ENCODE peak calls at places on chromosomes 16 and 17, in six cellular contexts. B is GM23338, L is A673, H is tibial nerve, N is Caco-2, M is prostate gland. Z is an unnamed sample. For H3K4me1, the result is how much of the 10 kb centered on the place peaks cover.

GRCh38 chr17:74550602-74551001 is 4.7 kb upstream of the CD300C start:
- DNase-seq in N (no peak), L (no peak), B (no peak), H (no peak), M (no peak), Z (no peak)

GRCh38 chr16:82701302-82702022 is 74.7 kb downstream of the CDH13 start:
- DNase-seq in L (peak), B (no peak), M (no peak), H (no peak), N (no peak), Z (no peak)

GRCh38 chr17:10772425-10773380 is 31.2 kb downstream of the TMEM238L start:
- DNase-seq in H (no peak), N (peak), B (peak), M (peak), L (peak), Z (no peak)

GRCh38 chr16:8665529-8665928 is 8.9 kb upstream of the ABAT start:
- DNase-seq in B (peak), M (no peak), L (peak), N (no peak), H (no peak), Z (no peak)

GRCh38 chr17:2794116-2794803 is 2.0 kb upstream of the RAP1GAP2 start:
- DNase-seq in N (no peak), H (no peak), B (no peak), L (no peak), M (no peak), Z (no peak)

GRCh38 chr17:2924211-2924610 is 128.0 kb downstream of the RAP1GAP2 start:
- DNase-seq in N (no peak), H (no peak), B (peak), L (no peak), M (no peak), Z (no peak)

GRCh38 chr17:57085448-57086068 is 512 bp downstream of the AKAP1 start:
- DNase-seq in B (peak), H (peak), N (peak), M (no peak), L (peak), Z (peak)

GRCh38 chr17:38893612-38894011 is 23.8 kb downstream of the LASP1 start:
- DNase-seq in N (no peak), L (no peak), H (no peak), M (no peak), B (no peak), Z (no peak)

GRCh38 chr17:33990943-33991706 is 264.0 kb upstream of the CCL2 start:
- DNase-seq in M (no peak), L (peak), B (no peak), N (no peak), H (no peak), Z (no peak)

GRCh38 chr17:69111794-69112193 is 29.9 kb downstream of the ABCA6 start:
- DNase-seq in N (no peak), L (no peak), B (no peak), H (no peak), M (no peak), Z (no peak)

GRCh38 chr16:81476732-81477131 is 32.1 kb downstream of the CMIP start:
- DNase-seq in H (no peak), B (no peak), N (no peak), L (no peak), M (no peak), Z (no peak)

GRCh38 chr16:77788196-77789084 is at the start of gene VAT1L:
- DNase-seq in B (peak), L (no peak), H (no peak), M (no peak), N (peak), Z (no peak)

GRCh38 chr17:81705518-81706231 is 2.5 kb downstream of the MRPL12 start:
- DNase-seq in B (no peak), N (no peak), L (no peak), H (no peak), M (no peak), Z (no peak)

GRCh38 chr17:3972281-3972731 is 8.1 kb upstream of the ATP2A3 start:
- DNase-seq in H (no peak), M (no peak), N (no peak), L (no peak), B (no peak), Z (no peak)

GRCh38 chr17:13572581-13572980 is 29.1 kb downstream of the HS3ST3A1 start:
- DNase-seq in L (no peak), B (no peak), N (no peak), H (no peak), M (no peak), Z (no peak)

GRCh38 chr16:81149614-81150013 is 53.4 kb upstream of the GCSH start:
- DNase-seq in M (no peak), H (no peak), B (no peak), L (no peak), N (no peak), Z (no peak)

GRCh38 chr17:59761385-59762021 is 54.0 kb downstream of the VMP1 start:
- DNase-seq in B (peak), N (peak), L (no peak), H (no peak), M (no peak), Z (no peak)

GRCh38 chr17:82873521-82873920 is 33.7 kb upstream of the ZNF750 start:
- DNase-seq in B (no peak), M (no peak), L (no peak), H (no peak), N (no peak), Z (no peak)

GRCh38 chr17:36791961-36792475 is 145.3 kb upstream of the LHX1 start:
- DNase-seq in B (no peak), L (no peak), H (no peak), M (no peak), N (no peak), Z (no peak)

GRCh38 chr17:20010886-20011402 is 1.8 kb downstream of the SPECC1 start:
- DNase-seq in N (no peak), B (no peak), H (no peak), L (no peak), M (no peak), Z (no peak)

GRCh38 chr16:82627811-82628339 is 1.1 kb downstream of the CDH13 start:
- DNase-seq in H (no peak), L (no peak), B (peak), M (peak), N (no peak), Z (no peak)

GRCh38 chr16:3503513-3503912 is 2.7 kb downstream of the CLUAP1 start:
- DNase-seq in B (no peak), L (no peak), M (no peak), N (no peak), H (no peak), Z (no peak)

GRCh38 chr17:4209611-4210010 is 54.2 kb downstream of the ANKFY1 start:
- DNase-seq in H (no peak), N (no peak), B (no peak), L (no peak), M (no peak), Z (no peak)

GRCh38 chr16:17538942-17539341 is 68.2 kb upstream of the XYLT1 start:
- DNase-seq in N (no peak), B (no peak), L (no peak), M (no peak), H (no peak), Z (no peak)

GRCh38 chr17:80364091-80364691 is 50.8 kb upstream of the ENDOV start:
- DNase-seq in B (peak), M (no peak), L (peak), H (no peak), N (peak), Z (no peak)
- TF ChIP-seq CTCF in B (peak), M (peak), L (peak), H (peak), N (peak), Z (no peak)

GRCh38 chr17:79852748-79853147 is 13.5 kb upstream of the CBX4 start:
- DNase-seq in N (no peak), M (no peak), L (no peak), B (no peak), H (no peak), Z (no peak)
- H3K4me3 ChIP-seq in N (no peak), M (no peak), L (no peak), B (no peak), H (no peak), Z (no peak)

GRCh38 chr17:32608267-32608666 is 121.5 kb downstream of the CDK5R1 start:
- DNase-seq in B (no peak), M (no peak), L (no peak), N (no peak), H (no peak), Z (no peak)
- H3K4me1 ChIP-seq in B (under half), M (under half), L (under half), N (under half), H (under half), Z (under half)

GRCh38 chr17:45021607-45022287 is 29.7 kb downstream of the DCAKD start:
- DNase-seq in L (peak), N (peak), H (peak), B (peak), M (peak), Z (peak)

GRCh38 chr17:45020354-45021138 is 30.9 kb downstream of the DCAKD start:
- DNase-seq in L (peak), H (peak), B (peak), N (no peak), M (peak), Z (no peak)

GRCh38 chr17:45022655-45023339 is 28.6 kb downstream of the DCAKD start:
- DNase-seq in L (no peak), H (no peak), M (no peak), B (no peak), N (no peak), Z (no peak)

GRCh38 chr17:45019177-45019711 is 32.2 kb downstream of the DCAKD start:
- DNase-seq in N (peak), L (peak), H (peak), B (peak), M (no peak), Z (no peak)

DNA sequence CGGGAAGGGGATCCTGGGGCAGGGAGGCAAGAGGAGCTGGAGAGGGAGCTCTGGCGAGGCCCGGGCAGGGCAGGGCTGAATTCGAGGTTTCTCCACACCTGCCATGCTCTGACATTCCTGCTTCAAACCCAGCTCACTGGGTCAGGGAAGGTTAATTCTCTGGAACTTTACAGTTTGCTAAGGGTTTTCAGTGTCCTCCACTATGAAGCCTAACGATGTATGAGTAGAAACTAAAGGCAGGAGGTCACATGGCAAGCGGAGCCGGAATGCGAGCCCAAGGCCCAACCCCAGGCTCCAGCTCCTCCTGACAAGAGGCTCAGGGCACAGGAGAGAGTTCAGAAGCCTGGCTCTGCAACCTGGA is 29.2 kb downstream of the DCAKD start:
- DNase-seq in M (no peak), L (no peak), H (no peak), B (no peak), N (no peak), Z (no peak)
- TF ChIP-seq CTCF in M (no peak), L (no peak), H (no peak), B (no peak), N (no peak), Z (no peak)

GRCh38 chr17:76585649-76586593 is at the start of gene ST6GALNAC2:
- DNase-seq in L (no peak), B (peak), N (peak), H (no peak), M (peak), Z (peak)
- H3K4me3 ChIP-seq in L (peak), B (peak), N (peak), H (peak), M (peak), Z (peak)

GRCh38 chr17:42378597-42379594 is 9.3 kb downstream of the STAT3 start:
- DNase-seq in L (peak), B (peak), M (no peak), N (no peak), H (no peak), Z (no peak)
- H3K4me1 ChIP-seq in L (under half), B (under half), M (under half), N (under half), H (under half), Z (under half)

GRCh38 chr17:9162275-9162985 is 141.1 kb downstream of the NTN1 start:
- DNase-seq in M (no peak), L (peak), H (peak), N (peak), B (peak), Z (no peak)
- TF ChIP-seq CTCF in M (peak), L (peak), H (no peak), N (peak), B (peak), Z (no peak)

GRCh38 chr17:31448467-31449077 is 57.1 kb downstream of the RAB11FIP4 start:
- DNase-seq in H (no peak), M (no peak), L (no peak), N (no peak), B (no peak), Z (no peak)

GRCh38 chr17:31452561-31453110 is 61.2 kb downstream of the RAB11FIP4 start:
- DNase-seq in M (no peak), N (no peak), B (no peak), H (no peak), L (no peak), Z (no peak)

GRCh38 chr17:31446195-31446967 is 54.9 kb downstream of the RAB11FIP4 start:
- DNase-seq in H (no peak), M (no peak), B (no peak), N (no peak), L (no peak), Z (no peak)

GRCh38 chr17:31452101-31452500 is 60.6 kb downstream of the RAB11FIP4 start:
- DNase-seq in N (no peak), H (no peak), M (no peak), B (no peak), L (no peak), Z (no peak)

DNA sequence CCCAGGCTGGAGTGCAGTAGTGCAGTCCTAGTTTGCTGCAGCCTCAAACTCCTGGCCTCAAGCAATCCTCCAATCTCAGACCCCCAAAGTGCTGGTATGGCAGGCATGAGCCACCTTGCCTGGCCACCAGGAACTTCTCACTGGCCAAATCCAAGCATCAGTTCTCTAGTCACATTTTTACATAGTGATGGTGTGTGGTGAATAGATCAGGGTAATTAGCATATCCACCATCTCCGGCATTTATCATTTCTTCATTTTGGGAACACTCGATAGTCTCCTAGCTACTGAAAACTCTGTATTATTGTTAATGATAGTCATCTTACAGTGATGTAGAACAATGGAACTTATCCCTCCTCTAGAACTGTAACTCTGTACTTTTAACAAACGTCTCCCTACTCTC is 58.3 kb downstream of the RAB11FIP4 start:
- DNase-seq in B (no peak), H (no peak), M (no peak), N (no peak), L (no peak), Z (no peak)
- H3K4me3 ChIP-seq in B (no peak), H (no peak), M (no peak), N (no peak), L (no peak), Z (no peak)

DNA sequence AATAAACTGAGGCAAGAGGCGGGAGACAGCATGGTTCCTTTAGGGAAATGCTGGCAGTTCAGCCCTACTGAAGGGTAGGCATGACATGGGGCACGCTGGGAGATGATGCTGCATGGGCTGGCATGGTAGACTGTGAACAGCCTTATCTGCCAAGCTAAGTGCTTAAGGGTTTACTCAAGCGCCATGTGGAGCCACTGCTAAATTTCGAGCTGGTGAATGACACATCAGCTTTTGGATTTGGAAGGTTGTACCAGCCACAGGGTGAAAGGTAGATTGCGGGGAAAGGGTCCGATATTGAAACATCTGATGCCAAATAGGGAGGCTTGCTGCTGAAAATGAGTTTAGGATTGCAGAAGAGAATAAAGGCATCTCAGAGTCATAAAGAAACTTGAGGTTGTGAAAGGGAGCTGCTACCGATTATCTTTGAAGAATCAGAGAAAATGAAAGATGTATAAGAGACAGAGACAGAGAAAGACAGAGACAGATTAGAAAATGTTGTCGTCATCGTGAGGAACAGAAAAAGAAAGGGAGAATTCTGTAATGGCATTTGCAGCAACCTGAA is 16.4 kb downstream of the PIK3R5 start:
- DNase-seq in L (no peak), B (no peak), M (no peak), H (no peak), N (no peak), Z (no peak)
- H3K4me1 ChIP-seq in L (under half), B (under half), M (under half), H (under half), N (under half), Z (under half)

DNA sequence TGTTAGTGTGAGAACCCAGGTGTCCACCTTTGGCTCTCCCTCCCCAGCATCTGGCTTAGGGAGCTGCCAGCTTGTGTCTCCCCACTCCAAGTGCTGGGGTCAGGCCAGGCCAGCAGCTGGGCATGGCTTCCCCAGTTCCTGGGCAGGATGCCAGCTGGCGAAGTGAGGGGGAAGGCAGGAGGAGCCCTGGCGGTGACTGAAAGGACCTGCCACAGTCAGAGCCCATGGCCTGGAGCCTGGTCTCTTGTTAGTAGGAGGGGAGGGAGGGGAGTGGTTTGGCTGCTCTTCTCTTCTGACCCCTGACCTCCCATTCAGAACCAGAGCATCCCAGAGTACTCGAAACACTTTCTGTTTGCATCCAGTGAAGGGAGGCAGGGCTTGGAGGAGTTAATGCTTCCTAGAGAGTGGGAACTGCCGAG is 586 bp downstream of the CHD3 start:
- DNase-seq in B (peak), M (peak), H (peak), N (no peak), L (peak), Z (peak)
- TF ChIP-seq CTCF in B (no peak), M (peak), H (peak), N (no peak), L (peak), Z (peak)